ENCODE peak calls at places on chromosomes 6 and 20, in six cellular contexts. F is HepG2, M is H1, E is K562, S is GM12878, B is GM12891. X is an unnamed sample.

GRCh38 chr20:46060301-46060881 is 29.4 kb downstream of the NCOA5 start:
- DNase-seq in S (peak), B (no peak), M (no peak), F (no peak), E (no peak), X (no peak)

GRCh38 chr6:33915134-33915533 is 111.3 kb upstream of the MLN start:
- DNase-seq in F (no peak), E (no peak), S (no peak), M (no peak), B (no peak), X (no peak)

GRCh38 chr6:4348462-4349112 is 213.2 kb upstream of the ECI2 start:
- DNase-seq in E (no peak), M (no peak), F (no peak), S (peak), B (peak), X (peak)

GRCh38 chr20:43911066-43911465 is 3.6 kb upstream of the TOX2 start:
- DNase-seq in M (no peak), S (no peak), F (no peak), B (no peak), E (no peak), X (no peak)

GRCh38 chr6:18501313-18502013 is 114.3 kb downstream of the RNF144B start:
- DNase-seq in S (no peak), B (no peak), M (no peak), F (no peak), E (no peak), X (no peak)

GRCh38 chr6:14316911-14317535 is 199.5 kb downstream of the CD83 start:
- DNase-seq in M (no peak), S (no peak), B (no peak), E (no peak), F (no peak), X (no peak)

GRCh38 chr6:43942616-43943015 is 172.6 kb downstream of the VEGFA start:
- DNase-seq in E (no peak), B (no peak), S (no peak), F (no peak), M (no peak), X (no peak)

GRCh38 chr6:24574809-24575208 is 71.2 kb downstream of the KIAA0319 start:
- DNase-seq in F (no peak), M (no peak), E (no peak), B (peak), S (no peak), X (no peak)

GRCh38 chr6:34957184-34957904 is 68.3 kb downstream of the ANKS1A start:
- DNase-seq in M (no peak), F (no peak), S (no peak), E (no peak), B (no peak), X (no peak)

GRCh38 chr6:84854801-84855400 is 90.5 kb upstream of the TBX18 start:
- DNase-seq in F (no peak), S (no peak), M (no peak), E (no peak), B (no peak), X (no peak)

GRCh38 chr20:63706852-63707557 is 771 bp downstream of the ARFRP1 start:
- DNase-seq in E (peak), M (no peak), S (no peak), B (peak), F (peak), X (peak)
- TF ChIP-seq POLR2A in E (no peak), M (no peak), S (no peak), B (no peak), F (no peak), X (no peak)

GRCh38 chr20:1472556-1473243 is 6.1 kb upstream of the NSFL1C start:
- DNase-seq in F (no peak), S (no peak), E (no peak), M (no peak), B (no peak), X (no peak)
- TF ChIP-seq TAF1 in F (no peak), S (no peak), E (no peak), M (no peak), B (no peak), X (no peak)

GRCh38 chr6:79750806-79751205 is 119.7 kb downstream of the SH3BGRL2 start:
- DNase-seq in S (no peak), F (no peak), B (no peak), M (no peak), E (no peak), X (no peak)

GRCh38 chr6:79756496-79756895 is 125.4 kb downstream of the SH3BGRL2 start:
- DNase-seq in E (no peak), M (no peak), S (no peak), B (no peak), F (no peak), X (no peak)

GRCh38 chr6:79755967-79756366 is 124.8 kb downstream of the SH3BGRL2 start:
- DNase-seq in M (no peak), B (no peak), S (no peak), E (no peak), F (no peak), X (no peak)
- TF ChIP-seq POLR2AphosphoS5 in M (no peak), B (no peak), S (no peak), E (no peak), F (no peak), X (no peak)

GRCh38 chr6:135054575-135055498 is at the start of gene HBS1L:
- DNase-seq in E (peak), B (peak), M (peak), F (peak), S (peak), X (peak)
- TF ChIP-seq POLR2A in E (peak), B (peak), M (peak), F (peak), S (peak), X (peak)

DNA sequence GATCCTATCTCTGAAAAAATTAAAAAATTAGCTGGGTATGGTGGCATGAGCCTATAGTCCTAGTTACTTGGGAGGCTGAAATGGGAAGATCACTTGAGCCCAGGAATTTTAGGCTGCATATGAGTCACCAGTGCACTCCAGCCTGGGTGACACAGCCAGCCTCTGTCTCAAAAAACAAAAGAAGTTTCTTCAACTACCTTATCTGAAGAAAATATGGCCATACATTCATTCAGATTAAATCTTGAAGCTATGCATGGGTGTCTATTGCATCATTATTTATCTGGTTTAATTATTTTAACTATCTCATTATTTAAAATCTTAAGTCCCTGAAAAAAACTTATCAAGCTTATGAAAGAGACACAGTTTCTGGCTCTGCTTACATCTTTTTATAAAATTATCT is 204.1 kb downstream of the SIM1 start:
- DNase-seq in E (no peak), F (no peak), M (no peak), S (no peak), B (no peak), X (no peak)
- TF ChIP-seq TAF1 in E (no peak), F (no peak), M (no peak), S (no peak), B (no peak), X (no peak)

DNA sequence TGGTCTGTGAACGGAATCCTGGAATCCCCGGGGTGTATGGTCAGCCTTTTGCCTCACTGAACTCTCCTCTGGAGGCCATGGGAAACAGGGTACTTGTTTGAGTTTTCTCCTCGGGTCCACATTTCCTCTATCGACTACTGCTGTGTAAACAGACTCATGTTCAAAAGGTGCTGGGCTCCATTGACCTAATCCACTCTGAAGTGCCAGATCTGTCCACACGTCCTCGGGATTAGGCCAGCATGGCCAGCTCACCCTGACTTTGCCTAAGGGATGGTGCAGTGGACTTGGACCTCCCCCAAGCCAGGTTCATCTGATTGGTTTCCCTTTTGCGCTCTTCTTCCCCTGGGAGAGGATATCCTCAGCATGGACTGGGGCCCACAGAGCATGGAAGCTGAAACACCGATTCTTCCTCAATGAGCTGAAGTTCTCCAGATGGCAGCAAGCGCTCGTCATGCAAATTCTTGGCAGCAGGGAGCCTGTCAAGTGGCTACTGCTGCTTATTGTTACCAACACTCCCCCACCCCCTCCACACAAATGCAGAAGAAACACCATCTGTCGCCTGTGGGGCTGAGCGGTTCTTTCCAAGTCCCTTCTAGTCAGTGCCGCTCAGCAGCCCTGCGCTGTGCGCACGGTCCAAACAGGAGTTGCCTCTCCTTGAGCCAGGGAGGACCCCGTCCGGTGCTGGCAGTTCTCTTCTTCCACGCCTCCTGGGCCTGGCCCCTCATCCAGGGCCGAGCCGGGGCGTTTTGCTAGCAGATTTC is 292.6 kb upstream of the MARCKS start:
- DNase-seq in E (no peak), F (peak), S (no peak), M (peak), B (no peak), X (no peak)
- TF ChIP-seq POLR2AphosphoS5 in E (no peak), F (no peak), S (no peak), M (no peak), B (no peak), X (no peak)

GRCh38 chr20:25195962-25196700 is 619 bp downstream of the ENTPD6 start:
- DNase-seq in S (no peak), B (no peak), E (no peak), F (peak), M (no peak), X (no peak)
- TF ChIP-seq POLR2A in S (no peak), B (no peak), E (no peak), F (no peak), M (no peak), X (no peak)

X was measured in GM12892.